ENCODE peak calls at places on chromosomes 12 and 14, in nine cellular contexts. Z, A, Y, O, V, L, C, W and B are unnamed samples. For H3K4me1, the result is how much of the 10 kb centered on the place peaks cover.

GRCh38 chr14:55038708-55039107 is 11.7 kb downstream of the SOCS4 start:
- DNase-seq in Z (no peak), L (no peak), Y (no peak), O (no peak), A (no peak), W (no peak), C (no peak), V (no peak), B (no peak)

GRCh38 chr12:82028772-82029171 is 269.6 kb upstream of the PPFIA2 start:
- DNase-seq in Y (no peak), Z (no peak), A (no peak), W (no peak), C (no peak), L (no peak), V (no peak), O (no peak), B (no peak)

GRCh38 chr12:24060089-24060488 is 110.6 kb upstream of the SOX5 start:
- DNase-seq in V (no peak), C (no peak), W (no peak), A (no peak), Z (no peak), L (no peak), Y (no peak), O (no peak), B (no peak)

GRCh38 chr14:31582286-31582691 is 21.1 kb downstream of the NUBPL start:
- DNase-seq in Y (no peak), C (no peak), L (no peak), Z (peak), O (no peak), A (no peak), V (no peak), W (no peak), B (no peak)

GRCh38 chr14:24665440-24665991 is 31.5 kb upstream of the GZMB start:
- DNase-seq in C (no peak), V (no peak), L (no peak), W (peak), A (no peak), O (no peak), Z (no peak), Y (no peak), B (no peak)

GRCh38 chr14:94390372-94391086 is 2.1 kb upstream of the SERPINA1 start:
- DNase-seq in V (peak), W (no peak), C (no peak), A (no peak), O (no peak), Z (no peak), L (peak), Y (no peak), B (peak)

GRCh38 chr14:33017016-33017415 is 78.3 kb downstream of the NPAS3 start:
- DNase-seq in O (no peak), V (no peak), Z (no peak), L (no peak), A (no peak), C (no peak), Y (no peak), W (no peak), B (no peak)

GRCh38 chr14:29454026-29454693 is 473.5 kb downstream of the PRKD1 start:
- DNase-seq in W (no peak), L (no peak), O (no peak), V (no peak), A (no peak), Z (no peak), C (no peak), Y (no peak), B (no peak)

GRCh38 chr12:9647825-9648700 is 21.4 kb upstream of the CLEC2D start:
- DNase-seq in W (peak), Y (no peak), O (peak), Z (peak), A (no peak), L (peak), V (peak), C (peak), B (peak)

GRCh38 chr12:9651265-9651729 is 18.2 kb upstream of the CLEC2D start:
- DNase-seq in A (no peak), Y (no peak), C (no peak), O (no peak), Z (no peak), W (no peak), L (no peak), V (no peak), B (peak)

GRCh38 chr12:9648701-9649531 is 20.6 kb upstream of the CLEC2D start:
- DNase-seq in C (no peak), V (no peak), W (no peak), Z (peak), A (no peak), Y (no peak), O (no peak), L (no peak), B (no peak)

GRCh38 chr12:9646794-9647622 is 22.5 kb upstream of the CLEC2D start:
- DNase-seq in W (no peak), A (no peak), Y (no peak), C (no peak), Z (peak), O (peak), V (no peak), L (no peak), B (no peak)

GRCh38 chr12:9649532-9649940 is 20.0 kb upstream of the CLEC2D start:
- DNase-seq in C (no peak), L (no peak), A (no peak), W (peak), Y (no peak), O (no peak), Z (no peak), V (no peak), B (peak)
- TF ChIP-seq POLR2AphosphoS5 in C (no peak), L (no peak), A (no peak), W (peak), Y (no peak), O (no peak), Z (no peak), V (no peak), B (peak)

DNA sequence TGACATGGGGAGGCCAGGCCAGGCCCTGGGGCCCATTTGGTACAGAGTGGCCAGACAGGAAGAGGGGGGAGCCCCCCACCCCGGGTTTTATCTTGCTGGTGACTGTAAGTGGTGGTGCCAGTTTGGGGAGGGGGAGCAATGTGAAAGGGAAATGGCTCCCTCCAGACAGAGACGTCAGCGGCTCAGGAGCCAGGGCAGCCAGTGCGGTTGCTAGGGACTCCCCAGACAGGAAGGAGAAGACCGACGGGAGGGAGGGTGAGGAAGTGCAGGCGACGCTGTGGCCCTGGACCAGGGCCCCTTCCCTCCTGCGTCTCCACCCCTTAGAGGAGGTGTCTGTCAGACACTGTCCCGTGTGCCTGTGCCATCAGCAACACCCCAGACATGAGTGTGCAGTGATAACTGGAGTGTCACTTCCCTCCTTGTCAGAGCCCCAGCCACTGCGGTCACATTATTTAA is 7.0 kb downstream of the VASH1 start:
- DNase-seq in Y (no peak), O (peak), Z (peak), V (peak), L (peak), W (peak), A (no peak), C (no peak), B (peak)
- H3K4me1 ChIP-seq in Y (under half), O (under half), Z (under half), V (under half), L (under half), W (under half), A (under half), C (under half), B (under half)

DNA sequence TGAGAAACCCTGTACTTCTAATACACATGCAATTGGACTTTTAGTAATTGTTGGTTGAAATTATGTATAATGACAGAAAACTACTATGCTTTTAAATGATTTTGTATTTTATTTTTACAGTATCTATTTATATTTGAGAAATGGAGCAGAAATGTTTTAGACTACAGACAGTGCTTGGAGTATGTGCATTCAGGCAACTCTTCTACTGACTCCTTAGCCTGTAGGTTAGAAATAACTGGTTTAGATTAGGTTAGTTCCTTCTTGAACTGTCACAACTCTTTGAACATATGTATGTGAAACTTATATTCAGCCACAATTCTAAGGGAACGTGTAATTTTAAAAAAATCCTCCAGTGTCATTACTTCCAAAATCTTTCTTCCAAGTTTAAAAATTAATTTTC is 1.7 kb downstream of the FGFR1OP2 start:
- DNase-seq in L (no peak), O (no peak), V (no peak), C (no peak), A (no peak), Y (no peak), W (no peak), Z (no peak), B (no peak)
- H3K4me3 ChIP-seq in L (peak), O (peak), V (peak), C (peak), A (peak), Y (no peak), W (peak), Z (peak), B (peak)

GRCh38 chr12:121499929-121500793 is 80.7 kb downstream of the KDM2B start:
- DNase-seq in Y (peak), C (peak), A (no peak), V (peak), W (no peak), O (peak), L (peak), Z (peak), B (peak)
- TF ChIP-seq POLR2AphosphoS5 in Y (no peak), C (peak), A (no peak), V (no peak), W (no peak), O (no peak), L (peak), Z (no peak), B (peak)

GRCh38 chr14:58637391-58638230 is at the start of gene DACT1:
- DNase-seq in L (peak), O (peak), A (no peak), Z (peak), V (peak), W (no peak), Y (no peak), C (peak), B (peak)
- H3K4me1 ChIP-seq in L (under half), O (under half), A (under half), Z (under half), V (under half), W (under half), Y (under half), C (under half), B (under half)

DNA sequence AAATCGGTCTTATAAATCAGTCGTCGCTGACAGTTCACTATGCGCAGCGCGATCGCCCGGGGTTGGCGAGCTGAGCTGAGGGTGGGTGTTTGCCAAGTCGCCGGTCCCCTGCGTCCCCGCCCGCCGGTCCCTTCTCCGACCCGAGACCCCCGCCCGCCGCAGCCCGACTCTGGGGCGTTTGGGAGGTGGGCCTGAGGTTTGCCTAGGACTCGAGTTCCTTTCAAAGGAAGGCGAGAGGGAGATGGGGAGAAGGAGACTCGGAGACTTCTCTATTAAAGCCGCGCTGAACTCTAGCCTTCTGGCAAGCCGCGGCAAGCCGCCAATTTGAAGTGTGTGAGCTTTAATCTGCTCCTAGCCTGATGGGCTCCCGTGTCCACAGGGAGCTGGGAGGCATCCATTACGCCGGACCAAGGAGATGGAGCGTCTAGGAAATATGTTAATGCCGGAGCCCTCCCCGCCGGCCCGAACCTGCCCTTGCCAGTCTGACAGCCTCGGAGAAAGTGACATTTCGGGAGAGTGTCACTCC is 392.8 kb downstream of the NOVA1 start:
- DNase-seq in O (no peak), Z (peak), C (no peak), A (no peak), Y (no peak), W (no peak), V (peak), L (peak), B (peak)
- H3K4me3 ChIP-seq in O (no peak), Z (peak), C (peak), A (no peak), Y (no peak), W (no peak), V (peak), L (peak), B (peak)

GRCh38 chr12:75349946-75350345 is 15.5 kb downstream of the GLIPR1L1 start:
- DNase-seq in L (no peak), C (no peak), Z (no peak), O (no peak), V (peak), Y (no peak), W (no peak), A (no peak), B (peak)
- TF ChIP-seq POLR2AphosphoS5 in L (no peak), C (no peak), Z (no peak), O (no peak), V (no peak), Y (no peak), W (no peak), A (no peak), B (no peak)

DNA sequence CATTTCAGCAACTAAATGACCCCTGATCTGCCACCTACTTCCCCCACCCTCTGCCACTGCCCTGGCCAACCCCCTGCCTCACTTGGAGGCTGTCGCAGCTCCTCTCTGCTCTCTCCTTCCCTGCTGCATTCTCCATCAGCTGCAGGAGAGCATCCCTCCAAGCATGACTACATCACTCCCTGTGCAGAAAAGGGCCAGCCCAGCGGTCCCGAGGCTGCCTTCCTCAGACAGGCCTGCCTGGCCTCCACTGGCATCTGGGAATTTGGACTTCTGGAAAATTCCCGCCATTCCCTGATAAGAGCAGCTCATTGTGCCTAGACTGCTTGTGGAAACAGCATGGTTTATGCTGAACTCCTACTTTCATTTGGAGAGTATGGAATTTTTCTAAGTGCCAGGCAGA is 12.7 kb downstream of the HVCN1 start:
- DNase-seq in A (no peak), O (no peak), Y (no peak), Z (no peak), W (no peak), C (no peak), V (no peak), L (no peak), B (peak)
- H3K4me1 ChIP-seq in A (under half), O (under half), Y (under half), Z (under half), W (half or more), C (under half), V (under half), L (under half), B (half or more)

GRCh38 chr12:87661770-87662402 is 367.3 kb downstream of the C12orf50 start:
- DNase-seq in O (no peak), L (no peak), C (no peak), Z (no peak), A (no peak), V (no peak), Y (no peak), W (no peak), B (no peak)
- H3K4me3 ChIP-seq in O (no peak), L (peak), C (peak), Z (peak), A (peak), V (peak), Y (no peak), W (no peak), B (no peak)

GRCh38 chr12:87136330-87136976 is 880.3 kb upstream of the MGAT4C start:
- DNase-seq in Y (no peak), Z (no peak), O (no peak), C (no peak), W (no peak), A (no peak), L (no peak), V (no peak), B (no peak)
- TF ChIP-seq POLR2AphosphoS5 in Y (no peak), Z (no peak), O (no peak), C (no peak), W (no peak), A (no peak), L (no peak), V (no peak), B (no peak)